ENCODE peak calls at places on chromosome 13, in ten cellular contexts. One of them, this sample, is unnamed.

GRCh38 chr13:114338959-114339358 is 24.7 kb downstream of the CHAMP1 start:
- DNase-seq in type B pancreatic cell: no peak
- DNase-seq in HT1080: no peak
- DNase-seq in pons: no peak
- DNase-seq in endothelial cell: no peak
- DNase-seq in RKO: no peak
- DNase-seq in NCI-H2107: no peak
- DNase-seq in astrocyte of the spinal cord: no peak
- DNase-seq in activated effector memory CD4-positive, alpha-beta T cell treated with Interleukin-2 at 50 U/mL for 16 hours: no peak
- DNase-seq in cardiac muscle cell: no peak
- DNase-seq in this sample: no peak

GRCh38 chr13:110819203-110820014 is 95.5 kb downstream of the ANKRD10 start:
- DNase-seq in NCI-H2107: peak
- DNase-seq in type B pancreatic cell: no peak
- DNase-seq in astrocyte of the spinal cord: peak
- DNase-seq in pons: peak
- DNase-seq in HT1080: peak
- DNase-seq in endothelial cell: peak
- DNase-seq in RKO: peak
- DNase-seq in cardiac muscle cell: peak
- DNase-seq in activated effector memory CD4-positive, alpha-beta T cell treated with Interleukin-2 at 50 U/mL for 16 hours: peak
- DNase-seq in this sample: no peak

GRCh38 chr13:82713681-82714405 is 1168.4 kb downstream of the SLITRK1 start:
- DNase-seq in type B pancreatic cell: no peak
- DNase-seq in NCI-H2107: no peak
- DNase-seq in cardiac muscle cell: no peak
- DNase-seq in activated effector memory CD4-positive, alpha-beta T cell treated with Interleukin-2 at 50 U/mL for 16 hours: no peak
- DNase-seq in astrocyte of the spinal cord: peak
- DNase-seq in pons: no peak
- DNase-seq in RKO: no peak
- DNase-seq in HT1080: peak
- DNase-seq in endothelial cell: no peak
- DNase-seq in this sample: no peak

GRCh38 chr13:96273196-96273595 is 183.3 kb downstream of the HS6ST3 start:
- DNase-seq in cardiac muscle cell: no peak
- DNase-seq in type B pancreatic cell: no peak
- DNase-seq in endothelial cell: no peak
- DNase-seq in pons: no peak
- DNase-seq in RKO: no peak
- DNase-seq in HT1080: no peak
- DNase-seq in NCI-H2107: no peak
- DNase-seq in astrocyte of the spinal cord: no peak
- DNase-seq in activated effector memory CD4-positive, alpha-beta T cell treated with Interleukin-2 at 50 U/mL for 16 hours: no peak
- DNase-seq in this sample: no peak

GRCh38 chr13:30033681-30034447 is 183.4 kb upstream of the UBL3 start:
- DNase-seq in RKO: peak
- DNase-seq in activated effector memory CD4-positive, alpha-beta T cell treated with Interleukin-2 at 50 U/mL for 16 hours: no peak
- DNase-seq in HT1080: peak
- DNase-seq in type B pancreatic cell: no peak
- DNase-seq in endothelial cell: no peak
- DNase-seq in cardiac muscle cell: peak
- DNase-seq in astrocyte of the spinal cord: peak
- DNase-seq in pons: peak
- DNase-seq in NCI-H2107: no peak
- DNase-seq in this sample: no peak

GRCh38 chr13:48975101-48975925 is at the start of gene FNDC3A:
- DNase-seq in NCI-H2107: peak
- DNase-seq in RKO: peak
- DNase-seq in cardiac muscle cell: peak
- DNase-seq in pons: peak
- DNase-seq in activated effector memory CD4-positive, alpha-beta T cell treated with Interleukin-2 at 50 U/mL for 16 hours: peak
- DNase-seq in type B pancreatic cell: no peak
- DNase-seq in endothelial cell: peak
- DNase-seq in HT1080: peak
- DNase-seq in astrocyte of the spinal cord: peak
- DNase-seq in this sample: peak

GRCh38 chr13:44710576-44710975 is 134.4 kb upstream of the TSC22D1 start:
- DNase-seq in cardiac muscle cell: no peak
- DNase-seq in HT1080: peak
- DNase-seq in endothelial cell: no peak
- DNase-seq in NCI-H2107: no peak
- DNase-seq in activated effector memory CD4-positive, alpha-beta T cell treated with Interleukin-2 at 50 U/mL for 16 hours: no peak
- DNase-seq in astrocyte of the spinal cord: peak
- DNase-seq in type B pancreatic cell: no peak
- DNase-seq in pons: no peak
- DNase-seq in RKO: peak
- DNase-seq in this sample: no peak

GRCh38 chr13:101535192-101535746 is 82.8 kb downstream of the ITGBL1 start:
- DNase-seq in NCI-H2107: no peak
- DNase-seq in endothelial cell: no peak
- DNase-seq in astrocyte of the spinal cord: no peak
- DNase-seq in cardiac muscle cell: no peak
- DNase-seq in RKO: no peak
- DNase-seq in activated effector memory CD4-positive, alpha-beta T cell treated with Interleukin-2 at 50 U/mL for 16 hours: no peak
- DNase-seq in pons: no peak
- DNase-seq in HT1080: no peak
- DNase-seq in type B pancreatic cell: no peak
- DNase-seq in this sample: no peak

GRCh38 chr13:41216160-41216559 is 21.8 kb upstream of the KBTBD7 start:
- DNase-seq in NCI-H2107: no peak
- DNase-seq in astrocyte of the spinal cord: peak
- DNase-seq in cardiac muscle cell: no peak
- DNase-seq in endothelial cell: no peak
- DNase-seq in RKO: no peak
- DNase-seq in type B pancreatic cell: no peak
- DNase-seq in pons: no peak
- DNase-seq in activated effector memory CD4-positive, alpha-beta T cell treated with Interleukin-2 at 50 U/mL for 16 hours: no peak
- DNase-seq in HT1080: peak
- DNase-seq in this sample: no peak

GRCh38 chr13:96785986-96786385 is 208.3 kb downstream of the OXGR1 start:
- DNase-seq in RKO: no peak
- DNase-seq in NCI-H2107: no peak
- DNase-seq in endothelial cell: no peak
- DNase-seq in activated effector memory CD4-positive, alpha-beta T cell treated with Interleukin-2 at 50 U/mL for 16 hours: no peak
- DNase-seq in pons: peak
- DNase-seq in astrocyte of the spinal cord: no peak
- DNase-seq in cardiac muscle cell: no peak
- DNase-seq in HT1080: no peak
- DNase-seq in type B pancreatic cell: no peak
- DNase-seq in this sample: no peak

GRCh38 chr13:45749026-45749759 is 47.1 kb downstream of the CBY2 start:
- DNase-seq in cardiac muscle cell: no peak
- DNase-seq in NCI-H2107: no peak
- DNase-seq in type B pancreatic cell: no peak
- DNase-seq in astrocyte of the spinal cord: no peak
- DNase-seq in endothelial cell: no peak
- DNase-seq in activated effector memory CD4-positive, alpha-beta T cell treated with Interleukin-2 at 50 U/mL for 16 hours: no peak
- DNase-seq in HT1080: no peak
- DNase-seq in pons: no peak
- DNase-seq in RKO: no peak
- DNase-seq in this sample: no peak

GRCh38 chr13:65085977-65086376 is 2144.2 kb downstream of the PCDH9 start:
- DNase-seq in endothelial cell: no peak
- DNase-seq in cardiac muscle cell: no peak
- DNase-seq in RKO: no peak
- DNase-seq in type B pancreatic cell: no peak
- DNase-seq in activated effector memory CD4-positive, alpha-beta T cell treated with Interleukin-2 at 50 U/mL for 16 hours: no peak
- DNase-seq in NCI-H2107: no peak
- DNase-seq in pons: no peak
- DNase-seq in astrocyte of the spinal cord: no peak
- DNase-seq in HT1080: no peak
- DNase-seq in this sample: no peak